ENCODE peak calls at places on chromosomes 16 and 17, in four cellular contexts. U, L, D and A are unnamed samples.

GRCh38 chr17:51154176-51154575 is 817 bp downstream of the NME1 start:
- DNase-seq in U (no peak), D (no peak), L (peak; percentile 33), A (no peak)

GRCh38 chr17:77312061-77312684 is 171.4 kb downstream of the SEC14L1 start:
- DNase-seq in L (no peak), D (no peak), U (no peak), A (no peak)

GRCh38 chr17:7128174-7128573 is 13.6 kb upstream of the ASGR2 start:
- DNase-seq in U (no peak), L (no peak), D (no peak), A (no peak)

GRCh38 chr16:31868701-31869167 is 4.9 kb upstream of the ZNF267 start:
- DNase-seq in U (peak; percentile 84), L (peak; percentile 72), D (peak; percentile 56), A (peak; percentile 33)

GRCh38 chr16:50473375-50473945 is 74.7 kb upstream of the NKD1 start:
- DNase-seq in U (no peak), L (peak; percentile 44), D (no peak), A (no peak)

GRCh38 chr16:56094231-56094630 is 97.1 kb upstream of the GNAO1 start:
- DNase-seq in L (no peak), U (no peak), D (no peak), A (no peak)

GRCh38 chr17:4858068-4858879 is 25.1 kb downstream of the MINK1 start:
- DNase-seq in U (peak; percentile 55), D (no peak), L (peak; percentile 48), A (peak; percentile 66)

GRCh38 chr16:68539704-68540370 is 746 bp downstream of the ZFP90 start:
- DNase-seq in D (no peak), L (no peak), U (no peak), A (no peak)

GRCh38 chr17:59617141-59617757 is 2.4 kb upstream of the CLTC start:
- DNase-seq in L (peak; percentile 74), D (no peak), U (no peak), A (no peak)

GRCh38 chr17:69809331-69809730 is 265.7 kb upstream of the KCNJ16 start:
- DNase-seq in L (no peak), D (no peak), U (no peak), A (no peak)

GRCh38 chr17:46179375-46179999 is 13.7 kb downstream of the KANSL1 start:
- DNase-seq in U (no peak), L (no peak), D (no peak), A (no peak)